ENCODE peak calls at places on chromosomes 2 and 18, in ten cellular contexts. One of them, this sample, is unnamed.

GRCh38 chr2:197433770-197434438 is 924 bp downstream of the SF3B1 start:
- DNase-seq in coronary artery: no peak
- DNase-seq in left cardiac atrium: no peak
- DNase-seq in fibroblast of mammary gland: peak; percentile 17
- DNase-seq in EL: no peak
- DNase-seq in COR-L47: no peak
- DNase-seq in dermis blood vessel endothelial cell: peak; percentile 28
- DNase-seq in endothelial cell: no peak
- DNase-seq in pancreas: no peak
- DNase-seq in heart left ventricle: no peak
- DNase-seq in this sample: peak; percentile 13

GRCh38 chr2:217805679-217806479 is 196.9 kb downstream of the TNS1 start:
- DNase-seq in dermis blood vessel endothelial cell: no peak
- DNase-seq in heart left ventricle: no peak
- DNase-seq in endothelial cell: no peak
- DNase-seq in COR-L47: no peak
- DNase-seq in pancreas: no peak
- DNase-seq in coronary artery: no peak
- DNase-seq in EL: no peak
- DNase-seq in fibroblast of mammary gland: no peak
- DNase-seq in left cardiac atrium: peak; percentile 9
- DNase-seq in this sample: no peak

GRCh38 chr2:32905270-32905669 is 41.5 kb upstream of the LTBP1 start:
- DNase-seq in fibroblast of mammary gland: no peak
- DNase-seq in coronary artery: no peak
- DNase-seq in heart left ventricle: no peak
- DNase-seq in COR-L47: no peak
- DNase-seq in left cardiac atrium: no peak
- DNase-seq in dermis blood vessel endothelial cell: no peak
- DNase-seq in endothelial cell: no peak
- DNase-seq in pancreas: no peak
- DNase-seq in EL: no peak
- DNase-seq in this sample: no peak

GRCh38 chr2:69465513-69466456 is 28.6 kb upstream of the NFU1 start:
- DNase-seq in coronary artery: peak; percentile 80
- DNase-seq in COR-L47: no peak
- DNase-seq in left cardiac atrium: peak; percentile 59
- DNase-seq in endothelial cell: no peak
- DNase-seq in fibroblast of mammary gland: peak; percentile 11
- DNase-seq in pancreas: peak; percentile 20
- DNase-seq in heart left ventricle: peak; percentile 69
- DNase-seq in EL: no peak
- DNase-seq in dermis blood vessel endothelial cell: no peak
- DNase-seq in this sample: no peak

GRCh38 chr18:43789234-43790000 is 512.1 kb upstream of the SYT4 start:
- DNase-seq in pancreas: peak; percentile 15
- DNase-seq in left cardiac atrium: no peak
- DNase-seq in coronary artery: no peak
- DNase-seq in heart left ventricle: no peak
- DNase-seq in EL: no peak
- DNase-seq in endothelial cell: no peak
- DNase-seq in dermis blood vessel endothelial cell: no peak
- DNase-seq in fibroblast of mammary gland: peak; percentile 60
- DNase-seq in COR-L47: peak; percentile 68
- DNase-seq in this sample: no peak

GRCh38 chr18:52936931-52937330 is 596.9 kb downstream of the DCC start:
- DNase-seq in EL: no peak
- DNase-seq in heart left ventricle: no peak
- DNase-seq in dermis blood vessel endothelial cell: no peak
- DNase-seq in endothelial cell: no peak
- DNase-seq in left cardiac atrium: no peak
- DNase-seq in coronary artery: no peak
- DNase-seq in pancreas: no peak
- DNase-seq in COR-L47: no peak
- DNase-seq in fibroblast of mammary gland: no peak
- DNase-seq in this sample: no peak

GRCh38 chr2:7020059-7020458 is 102.8 kb downstream of the RNF144A start:
- DNase-seq in coronary artery: no peak
- DNase-seq in heart left ventricle: no peak
- DNase-seq in dermis blood vessel endothelial cell: no peak
- DNase-seq in fibroblast of mammary gland: no peak
- DNase-seq in endothelial cell: no peak
- DNase-seq in COR-L47: no peak
- DNase-seq in pancreas: no peak
- DNase-seq in left cardiac atrium: no peak
- DNase-seq in EL: no peak
- DNase-seq in this sample: no peak

GRCh38 chr2:216477283-216478035 is 21.2 kb upstream of the RPL37A start:
- DNase-seq in coronary artery: no peak
- DNase-seq in COR-L47: no peak
- DNase-seq in fibroblast of mammary gland: no peak
- DNase-seq in dermis blood vessel endothelial cell: no peak
- DNase-seq in left cardiac atrium: no peak
- DNase-seq in EL: no peak
- DNase-seq in heart left ventricle: no peak
- DNase-seq in endothelial cell: no peak
- DNase-seq in pancreas: no peak
- DNase-seq in this sample: peak; percentile 16

GRCh38 chr2:12465631-12466135 is 251.1 kb upstream of the TRIB2 start:
- DNase-seq in endothelial cell: no peak
- DNase-seq in pancreas: no peak
- DNase-seq in heart left ventricle: no peak
- DNase-seq in dermis blood vessel endothelial cell: peak; percentile 40
- DNase-seq in COR-L47: no peak
- DNase-seq in coronary artery: no peak
- DNase-seq in left cardiac atrium: peak; percentile 35
- DNase-seq in EL: no peak
- DNase-seq in fibroblast of mammary gland: no peak
- DNase-seq in this sample: no peak

GRCh38 chr18:31583185-31583854 is 8.4 kb upstream of the TTR start:
- DNase-seq in coronary artery: no peak
- DNase-seq in COR-L47: no peak
- DNase-seq in heart left ventricle: no peak
- DNase-seq in EL: no peak
- DNase-seq in left cardiac atrium: no peak
- DNase-seq in dermis blood vessel endothelial cell: no peak
- DNase-seq in pancreas: no peak
- DNase-seq in endothelial cell: no peak
- DNase-seq in fibroblast of mammary gland: no peak
- DNase-seq in this sample: no peak

GRCh38 chr2:86297382-86298147 is 39.9 kb downstream of the REEP1 start:
- DNase-seq in heart left ventricle: no peak
- DNase-seq in dermis blood vessel endothelial cell: peak; percentile 17
- DNase-seq in pancreas: no peak
- DNase-seq in EL: peak; percentile 3
- DNase-seq in endothelial cell: no peak
- DNase-seq in left cardiac atrium: no peak
- DNase-seq in COR-L47: no peak
- DNase-seq in coronary artery: no peak
- DNase-seq in fibroblast of mammary gland: no peak
- DNase-seq in this sample: no peak

GRCh38 chr2:254231-254630 is 9.6 kb downstream of the SH3YL1 start:
- DNase-seq in pancreas: no peak
- DNase-seq in COR-L47: no peak
- DNase-seq in fibroblast of mammary gland: no peak
- DNase-seq in left cardiac atrium: no peak
- DNase-seq in dermis blood vessel endothelial cell: no peak
- DNase-seq in heart left ventricle: no peak
- DNase-seq in endothelial cell: no peak
- DNase-seq in EL: no peak
- DNase-seq in coronary artery: no peak
- DNase-seq in this sample: no peak

GRCh38 chr18:3449702-3450357 is at the start of gene TGIF1:
- DNase-seq in EL: peak; percentile 78
- DNase-seq in left cardiac atrium: peak; percentile 86
- DNase-seq in fibroblast of mammary gland: peak; percentile 80
- DNase-seq in endothelial cell: peak; percentile 75
- DNase-seq in pancreas: peak; percentile 81
- DNase-seq in COR-L47: peak; percentile 85
- DNase-seq in coronary artery: peak; percentile 91
- DNase-seq in dermis blood vessel endothelial cell: peak; percentile 79
- DNase-seq in heart left ventricle: peak; percentile 79
- DNase-seq in this sample: peak; percentile 77